ENCODE peak calls at places on chromosomes 12 and 14, in five cellular contexts. G is hippocampal formation, T is Karpas-422, O is SK-N-SH, Y is head of caudate nucleus. F is an unnamed sample.

GRCh38 chr12:84912191-84913142 is at the start of gene SLC6A15:
- DNase-seq in G (peak; percentile 70), T (no peak), O (peak; percentile 91), Y (peak; percentile 93), F (no peak)

GRCh38 chr12:127720334-127720733 is 546.6 kb upstream of the TMEM132C start:
- DNase-seq in G (no peak), T (no peak), O (no peak), Y (no peak), F (no peak)

GRCh38 chr14:70005281-70005805 is 126.1 kb downstream of the SMOC1 start:
- DNase-seq in G (no peak), T (no peak), O (no peak), Y (no peak), F (no peak)

GRCh38 chr14:92500491-92500941 is 13.1 kb upstream of the RIN3 start:
- DNase-seq in G (no peak), T (no peak), O (no peak), Y (peak; percentile 53), F (no peak)

GRCh38 chr12:53754196-53754595 is 2.4 kb upstream of the CISTR start:
- DNase-seq in G (no peak), T (peak; percentile 80), O (no peak), Y (no peak), F (peak; percentile 81)

GRCh38 chr12:23729354-23729753 is 220.1 kb downstream of the SOX5 start:
- DNase-seq in G (no peak), T (no peak), O (no peak), Y (no peak), F (no peak)

GRCh38 chr14:71328183-71328582 is 420.9 kb downstream of the PCNX1 start:
- DNase-seq in G (no peak), T (no peak), O (no peak), Y (no peak), F (no peak)

GRCh38 chr14:71029236-71029781 is 122.0 kb downstream of the PCNX1 start:
- DNase-seq in G (no peak), T (no peak), O (no peak), Y (no peak), F (no peak)

GRCh38 chr12:106238146-106238545 is 9.7 kb downstream of the CKAP4 start:
- DNase-seq in G (no peak), T (no peak), O (no peak), Y (no peak), F (no peak)

GRCh38 chr12:87216436-87216835 is 812.8 kb downstream of the C12orf50 start:
- DNase-seq in G (no peak), T (no peak), O (no peak), Y (no peak), F (no peak)

GRCh38 chr12:120901818-120902217 is 2.3 kb downstream of the SPPL3 start:
- DNase-seq in G (no peak), T (no peak), O (no peak), Y (no peak), F (no peak)

GRCh38 chr14:101030586-101030985 is 127.1 kb upstream of the RTL1 start:
- DNase-seq in G (no peak), T (no peak), O (no peak), Y (no peak), F (no peak)

GRCh38 chr12:12676605-12677004 is 19.4 kb downstream of the GPR19 start:
- DNase-seq in G (no peak), T (no peak), O (no peak), Y (no peak), F (no peak)

GRCh38 chr12:64221656-64222010 is 463 bp downstream of the KICS2 start:
- DNase-seq in G (peak; percentile 78), T (peak; percentile 88), O (peak; percentile 80), Y (peak; percentile 91), F (peak; percentile 59)

GRCh38 chr12:108214486-108214885 is 85.4 kb downstream of the WSCD2 start:
- DNase-seq in G (no peak), T (peak; percentile 62), O (no peak), Y (no peak), F (peak; percentile 19)

GRCh38 chr12:3077572-3078081 is 448 bp downstream of the TSPAN9 start:
- DNase-seq in G (no peak), T (no peak), O (no peak), Y (no peak), F (no peak)

GRCh38 chr12:1880876-1881275 is 37.6 kb downstream of the CACNA2D4 start:
- DNase-seq in G (no peak), T (no peak), O (peak; percentile 2), Y (no peak), F (no peak)

GRCh38 chr14:27528328-27528727 is 930.5 kb upstream of the NOVA1 start:
- DNase-seq in G (no peak), T (peak; percentile 67), O (peak; percentile 37), Y (no peak), F (no peak)

GRCh38 chr12:89084751-89085150 is 267.6 kb downstream of the DUSP6 start:
- DNase-seq in G (no peak), T (no peak), O (no peak), Y (no peak), F (no peak)

GRCh38 chr12:48350249-48351021 is at the start of gene ZNF641:
- DNase-seq in G (peak; percentile 75), T (peak; percentile 88), O (peak; percentile 92), Y (peak; percentile 80), F (peak; percentile 84)

GRCh38 chr14:93974299-93974698 is 2.1 kb downstream of the ASB2 start:
- DNase-seq in G (no peak), T (no peak), O (no peak), Y (no peak), F (no peak)

GRCh38 chr14:95832012-95832411 is 44.6 kb upstream of the TUNAR start:
- DNase-seq in G (no peak), T (no peak), O (no peak), Y (no peak), F (no peak)

GRCh38 chr12:107394693-107395092 is 290.9 kb upstream of the PWP1 start:
- DNase-seq in G (no peak), T (no peak), O (no peak), Y (no peak), F (no peak)

GRCh38 chr14:88986146-88986841 is 161.8 kb downstream of the TTC8 start:
- DNase-seq in G (no peak), T (no peak), O (peak; percentile 69), Y (no peak), F (no peak)

GRCh38 chr12:19273482-19274330 is 144.2 kb downstream of the PLEKHA5 start:
- DNase-seq in G (no peak), T (no peak), O (peak; percentile 48), Y (no peak), F (no peak)

GRCh38 chr14:89493877-89494634 is 77.0 kb upstream of the FOXN3 start:
- DNase-seq in G (no peak), T (peak; percentile 97), O (peak; percentile 31), Y (peak; percentile 25), F (peak; percentile 88)

GRCh38 chr12:119803391-119803791 is 73.7 kb downstream of the CIT start:
- DNase-seq in G (peak; percentile 43), T (no peak), O (peak; percentile 41), Y (peak; percentile 78), F (no peak)

GRCh38 chr12:82174383-82174782 is 183.8 kb downstream of the CCDC59 start:
- DNase-seq in G (no peak), T (no peak), O (no peak), Y (no peak), F (no peak)

GRCh38 chr14:88914956-88915355 is 90.5 kb downstream of the TTC8 start:
- DNase-seq in G (no peak), T (no peak), O (no peak), Y (no peak), F (no peak)

GRCh38 chr12:105986779-105987686 is 151.7 kb downstream of the NUAK1 start:
- DNase-seq in G (no peak), T (no peak), O (no peak), Y (no peak), F (no peak)

GRCh38 chr12:78101181-78101876 is 270.6 kb downstream of the NAV3 start:
- DNase-seq in G (no peak), T (no peak), O (no peak), Y (no peak), F (no peak)

GRCh38 chr12:18472304-18472703 is 211.0 kb downstream of the PIK3C2G start:
- DNase-seq in G (no peak), T (no peak), O (no peak), Y (no peak), F (no peak)

GRCh38 chr12:89962648-89963047 is 254.0 kb upstream of the ATP2B1 start:
- DNase-seq in G (no peak), T (no peak), O (no peak), Y (no peak), F (peak; percentile 32)

GRCh38 chr14:68682166-68683103 is 110.4 kb downstream of the ZFP36L1 start:
- DNase-seq in G (peak; percentile 27), T (peak; percentile 86), O (no peak), Y (no peak), F (peak; percentile 89)

GRCh38 chr12:131077931-131078391 is 124.3 kb downstream of the ADGRD1 start:
- DNase-seq in G (no peak), T (no peak), O (no peak), Y (peak; percentile 11), F (no peak)

GRCh38 chr12:126608607-126609175 is 1543.5 kb downstream of the AACS start:
- DNase-seq in G (no peak), T (no peak), O (no peak), Y (no peak), F (no peak)

F was measured in OCI-LY7.